ENCODE peak calls at places on chromosomes 11 and 22, in nine cellular contexts. Z, A, V, F, C, Y, W, T and H are unnamed samples.

GRCh38 chr11:118572914-118573550 is 823 bp downstream of the ARCN1 start:
- DNase-seq in Z (no peak), T (peak), Y (no peak), F (no peak), V (no peak), A (peak), W (no peak), C (no peak), H (no peak)

GRCh38 chr11:124897681-124898680 is at the start of gene ROBO4:
- DNase-seq in T (no peak), A (peak), F (no peak), W (no peak), Y (peak), C (no peak), V (peak), Z (no peak), H (no peak)

GRCh38 chr11:121249039-121249663 is 43.4 kb upstream of the SC5D start:
- DNase-seq in F (no peak), T (no peak), C (no peak), V (no peak), A (peak), Y (no peak), Z (no peak), W (no peak), H (no peak)

GRCh38 chr11:123438191-123438627 is 8.1 kb downstream of the GRAMD1B start:
- DNase-seq in W (no peak), V (peak), F (no peak), T (no peak), C (no peak), Y (no peak), A (no peak), Z (no peak), H (no peak)

GRCh38 chr22:49687333-49687732 is 140.3 kb downstream of the BRD1 start:
- DNase-seq in A (no peak), V (no peak), Y (no peak), Z (no peak), W (no peak), F (no peak), T (no peak), C (no peak), H (no peak)

GRCh38 chr11:100585728-100586127 is 101.4 kb upstream of the ARHGAP42 start:
- DNase-seq in W (no peak), F (no peak), V (no peak), T (no peak), A (no peak), C (no peak), Z (no peak), Y (no peak), H (no peak)

GRCh38 chr11:134289789-134290188 is 13.6 kb downstream of the GLB1L3 start:
- DNase-seq in T (no peak), C (no peak), W (no peak), A (no peak), V (peak), Z (no peak), F (no peak), Y (no peak), H (no peak)

GRCh38 chr11:81700061-81700460 is 1033.6 kb downstream of the FAM181B start:
- DNase-seq in W (no peak), V (no peak), C (no peak), F (no peak), T (no peak), Y (no peak), A (peak), Z (no peak), H (no peak)

GRCh38 chr11:69644962-69645675 is 4.2 kb downstream of the CCND1 start:
- DNase-seq in W (peak), T (no peak), Z (no peak), Y (no peak), C (no peak), A (peak), V (peak), F (no peak), H (no peak)

GRCh38 chr22:31104869-31105268 is 2.5 kb downstream of the SELENOM start:
- DNase-seq in F (no peak), W (no peak), V (peak), A (peak), Y (no peak), T (no peak), Z (no peak), C (no peak), H (no peak)

GRCh38 chr22:39634530-39635399 is 64.2 kb downstream of the CACNA1I start:
- DNase-seq in T (no peak), C (no peak), F (no peak), Z (no peak), A (peak), V (no peak), Y (peak), W (no peak), H (no peak)

GRCh38 chr11:932435-932834 is 6.8 kb downstream of the AP2A2 start:
- DNase-seq in A (peak), W (no peak), T (no peak), F (no peak), Y (no peak), V (no peak), Z (no peak), C (no peak), H (no peak)

GRCh38 chr11:20137637-20138036 is 22.6 kb downstream of the DBX1 start:
- DNase-seq in W (no peak), Y (no peak), F (no peak), V (no peak), A (no peak), C (no peak), T (no peak), Z (no peak), H (no peak)

GRCh38 chr11:33779849-33780528 is 5.7 kb upstream of the FBXO3 start:
- DNase-seq in C (no peak), Z (no peak), W (no peak), Y (no peak), T (no peak), V (no peak), F (no peak), A (peak), H (no peak)